ENCODE peak calls at places on chromosomes 16 and 17, in ten cellular contexts. W is MM.1S, O is H9, R is HepG2, K is neural progenitor cell, S is fibroblast of lung, P is PC-3, I is OCI-LY7, F is IMR-90, D is GM23248. Q is an unnamed sample. For H4K20me1, the result is how much of the 10 kb centered on the place peaks cover.

GRCh38 chr17:29726721-29727252 is 104.1 kb upstream of the CORO6 start:
- DNase-seq in W (no peak), O (no peak), R (no peak), K (no peak), S (no peak), P (peak), I (peak), F (peak), D (peak), Q (no peak)

GRCh38 chr17:36869856-36870617 is 67.2 kb upstream of the LHX1 start:
- DNase-seq in W (no peak), O (peak), R (no peak), K (no peak), S (peak), P (no peak), I (no peak), F (peak), D (peak), Q (peak)

GRCh38 chr16:88489163-88489721 is 36.2 kb downstream of the ZFPM1 start:
- DNase-seq in W (no peak), O (no peak), R (no peak), K (no peak), S (no peak), P (no peak), I (no peak), F (no peak), D (no peak), Q (no peak)

GRCh38 chr17:3485481-3486068 is 9.8 kb downstream of the ASPA start:
- DNase-seq in W (no peak), O (no peak), R (no peak), K (no peak), S (no peak), P (no peak), I (no peak), F (no peak), D (no peak), Q (no peak)

GRCh38 chr16:78288915-78289314 is 189.5 kb downstream of the WWOX start:
- DNase-seq in W (no peak), O (no peak), R (no peak), K (no peak), S (no peak), P (no peak), I (no peak), F (no peak), D (no peak), Q (no peak)

GRCh38 chr16:30658731-30659506 is 688 bp downstream of the FBRS start:
- DNase-seq in W (peak), O (no peak), R (peak), K (peak), S (peak), P (peak), I (peak), F (peak), D (peak), Q (no peak)

GRCh38 chr16:10895053-10895946 is 18.3 kb downstream of the CIITA start:
- DNase-seq in W (no peak), O (peak), R (peak), K (peak), S (peak), P (peak), I (peak), F (peak), D (peak), Q (no peak)

GRCh38 chr16:48408688-48409087 is 23.5 kb upstream of the SIAH1 start:
- DNase-seq in W (no peak), O (no peak), R (no peak), K (no peak), S (peak), P (peak), I (no peak), F (peak), D (peak), Q (no peak)

GRCh38 chr17:77371888-77372443 is 231.2 kb downstream of the SEC14L1 start:
- DNase-seq in W (peak), O (no peak), R (no peak), K (peak), S (no peak), P (no peak), I (no peak), F (no peak), D (no peak), Q (no peak)

GRCh38 chr16:11681526-11681925 is 13.3 kb downstream of the SNN start:
- DNase-seq in W (peak), O (no peak), R (no peak), K (no peak), S (no peak), P (no peak), I (peak), F (no peak), D (no peak), Q (no peak)

GRCh38 chr16:79158337-79158736 is 442.2 kb downstream of the MAF start:
- DNase-seq in W (no peak), O (peak), R (no peak), K (peak), S (no peak), P (no peak), I (no peak), F (no peak), D (no peak), Q (no peak)

GRCh38 chr17:57602896-57603295 is 142.2 kb downstream of the CCDC182 start:
- DNase-seq in W (no peak), O (no peak), R (no peak), K (no peak), S (no peak), P (no peak), I (no peak), F (no peak), D (no peak), Q (no peak)

GRCh38 chr17:75341784-75342183 is 52.6 kb upstream of the SLC25A19 start:
- DNase-seq in W (no peak), O (no peak), R (no peak), K (no peak), S (no peak), P (no peak), I (no peak), F (no peak), D (no peak), Q (no peak)

GRCh38 chr17:76497979-76498885 is 3.0 kb downstream of the RHBDF2 start:
- DNase-seq in W (no peak), O (peak), R (peak), K (peak), S (peak), P (peak), I (no peak), F (peak), D (peak), Q (no peak)

GRCh38 chr17:2061441-2061797 is 6.5 kb downstream of the HIC1 start:
- DNase-seq in W (no peak), O (no peak), R (no peak), K (no peak), S (peak), P (no peak), I (no peak), F (no peak), D (no peak), Q (no peak)

GRCh38 chr17:66507103-66507923 is 204.9 kb downstream of the PRKCA start:
- DNase-seq in W (no peak), O (no peak), R (peak), K (no peak), S (peak), P (peak), I (no peak), F (peak), D (peak), Q (peak)

GRCh38 chr17:19019041-19019941 is 14.7 kb upstream of the FAM83G start:
- DNase-seq in W (no peak), O (no peak), R (no peak), K (no peak), S (no peak), P (no peak), I (peak), F (no peak), D (no peak), Q (no peak)

GRCh38 chr17:31787857-31788570 is 71.0 kb downstream of the COPRS start:
- DNase-seq in W (no peak), O (no peak), R (peak), K (no peak), S (peak), P (peak), I (no peak), F (peak), D (peak), Q (peak)

GRCh38 chr16:84649511-84649861 is 1.2 kb downstream of the KLHL36 start:
- DNase-seq in W (no peak), O (no peak), R (no peak), K (no peak), S (no peak), P (no peak), I (no peak), F (no peak), D (no peak), Q (no peak)

GRCh38 chr17:76659928-76660614 is 16.5 kb upstream of the ST6GALNAC1 start:
- DNase-seq in W (no peak), O (no peak), R (no peak), K (no peak), S (peak), P (peak), I (no peak), F (no peak), D (peak), Q (peak)

GRCh38 chr17:79944821-79945391 is 90.8 kb downstream of the TBC1D16 start:
- DNase-seq in W (no peak), O (peak), R (no peak), K (no peak), S (no peak), P (no peak), I (no peak), F (no peak), D (no peak), Q (no peak)

GRCh38 chr16:81866820-81867440 is 87.8 kb downstream of the PLCG2 start:
- DNase-seq in W (no peak), O (no peak), R (no peak), K (no peak), S (no peak), P (no peak), I (no peak), F (no peak), D (no peak), Q (peak)

GRCh38 chr16:8639694-8640093 is 18.2 kb downstream of the METTL22 start:
- DNase-seq in W (no peak), O (no peak), R (no peak), K (no peak), S (no peak), P (no peak), I (no peak), F (no peak), D (no peak), Q (no peak)

GRCh38 chr16:88634141-88634993 is 4.0 kb upstream of the IL17C start:
- DNase-seq in W (peak), O (peak), R (no peak), K (peak), S (peak), P (no peak), I (peak), F (peak), D (peak), Q (no peak)

GRCh38 chr16:28118636-28119035 is 55.1 kb upstream of the GSG1L start:
- DNase-seq in W (peak), O (no peak), R (no peak), K (no peak), S (no peak), P (no peak), I (no peak), F (no peak), D (no peak), Q (no peak)

GRCh38 chr16:52526429-52526828 is 20.5 kb downstream of the TOX3 start:
- DNase-seq in W (no peak), O (no peak), R (no peak), K (peak), S (no peak), P (no peak), I (no peak), F (no peak), D (no peak), Q (no peak)

GRCh38 chr17:2621241-2621640 is 27.8 kb downstream of the PAFAH1B1 start:
- DNase-seq in W (no peak), O (no peak), R (no peak), K (no peak), S (no peak), P (no peak), I (no peak), F (peak), D (no peak), Q (no peak)

GRCh38 chr17:43360376-43360738 is 38.4 kb upstream of the ARL4D start:
- DNase-seq in W (peak), O (no peak), R (peak), K (no peak), S (peak), P (peak), I (peak), F (peak), D (no peak), Q (no peak)

DNA sequence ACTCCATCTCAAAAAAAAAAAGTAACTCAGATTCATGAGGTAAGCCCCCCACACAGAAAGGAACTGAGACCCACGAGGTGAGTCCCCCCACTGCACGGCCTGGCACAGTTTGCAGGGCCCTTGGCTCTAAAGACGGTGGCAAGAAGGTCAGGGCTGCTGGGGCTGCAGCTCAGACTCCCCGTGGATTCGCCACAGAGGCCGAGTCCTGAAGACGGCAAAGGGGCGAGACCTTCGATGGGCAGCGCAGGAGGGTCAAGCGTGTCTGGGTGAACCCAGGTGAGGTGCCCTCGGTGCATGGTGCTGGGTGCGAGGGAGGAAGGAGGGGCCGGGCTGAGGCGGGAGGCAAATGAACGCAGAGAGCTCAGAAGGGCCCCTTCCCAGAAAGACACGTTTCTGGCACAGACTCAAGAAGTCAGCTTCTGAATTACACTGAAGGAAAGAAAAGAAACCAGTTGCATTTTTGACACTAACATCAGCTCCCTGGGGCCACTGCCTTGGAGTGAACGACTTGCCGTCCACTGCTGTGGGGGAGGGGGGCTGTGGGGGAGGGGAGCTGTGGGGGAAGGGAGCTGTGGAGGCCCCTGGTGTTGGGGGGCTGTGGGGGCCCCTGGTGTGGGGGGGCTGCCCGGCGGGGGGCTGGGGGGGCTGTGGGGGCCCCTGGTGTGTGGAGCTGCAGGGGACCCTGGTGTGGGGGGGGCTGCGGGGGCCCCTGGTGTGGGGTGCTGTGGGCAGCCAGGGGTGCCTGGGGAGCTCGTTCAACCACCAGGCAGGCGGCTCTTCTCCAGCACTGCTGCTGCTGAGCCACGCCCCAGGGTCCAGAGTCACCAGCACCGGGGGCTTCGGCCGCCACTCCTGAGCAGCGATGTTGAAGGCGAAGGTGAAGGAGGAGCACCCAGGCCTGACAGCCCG is 69.7 kb upstream of the METRNL start:
- DNase-seq in W (no peak), O (no peak), R (no peak), K (no peak), S (no peak), P (no peak), I (no peak), F (no peak), D (peak), Q (no peak)
- H4K20me1 ChIP-seq in W (under half), O (under half), R (under half), K (under half), S (under half), P (under half), I (under half), F (under half), D (under half), Q (under half)

GRCh38 chr16:67922740-67923139 is 8.9 kb downstream of the CTRL start:
- DNase-seq in W (no peak), O (no peak), R (no peak), K (no peak), S (no peak), P (no peak), I (no peak), F (no peak), D (no peak), Q (no peak)
- H4K20me1 ChIP-seq in W (under half), O (under half), R (under half), K (half or more), S (under half), P (under half), I (under half), F (half or more), D (under half), Q (half or more)

DNA sequence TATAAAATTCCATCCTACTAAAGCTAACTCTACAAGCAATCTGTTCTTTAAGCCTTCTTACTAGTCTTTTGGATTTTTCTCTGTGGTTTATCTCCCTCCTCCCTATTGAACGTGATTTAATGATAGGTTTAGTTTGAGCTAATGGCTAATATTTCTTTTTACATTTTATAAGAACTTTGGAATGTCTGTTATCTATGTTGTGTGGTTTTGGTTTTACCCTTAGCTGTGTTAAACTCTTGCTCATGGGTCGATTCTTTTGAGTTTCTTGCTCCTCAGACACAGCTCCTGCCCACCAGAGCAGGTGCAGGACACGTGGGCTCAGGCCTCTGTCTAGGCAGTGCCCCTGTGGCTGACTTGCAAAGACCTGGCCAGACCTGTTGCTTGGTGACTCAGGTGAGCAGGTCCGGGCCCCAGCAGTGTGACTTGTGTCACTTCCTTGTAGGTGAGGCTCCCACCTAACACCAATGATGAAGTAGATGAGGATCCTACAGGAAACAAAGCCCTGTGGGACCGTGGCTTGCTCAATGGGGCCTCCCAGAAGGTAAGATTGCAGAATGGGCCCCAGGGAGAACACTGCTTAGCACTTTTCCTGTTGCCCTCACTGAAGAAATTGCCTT is 45.1 kb downstream of the SF3B3 start:
- DNase-seq in W (no peak), O (no peak), R (no peak), K (no peak), S (no peak), P (no peak), I (no peak), F (peak), D (no peak), Q (peak)
- H4K20me1 ChIP-seq in W (under half), O (under half), R (under half), K (half or more), S (under half), P (under half), I (under half), F (under half), D (under half), Q (under half)

GRCh38 chr17:17928422-17929386 is 43.5 kb downstream of the TOM1L2 start:
- DNase-seq in W (no peak), O (no peak), R (no peak), K (no peak), S (no peak), P (no peak), I (no peak), F (no peak), D (peak), Q (no peak)
- H4K20me1 ChIP-seq in W (under half), O (under half), R (under half), K (under half), S (under half), P (under half), I (under half), F (under half), D (under half), Q (under half)

Q was measured in PC-9.